ENCODE peak calls at places on chromosomes 7 and 10, in four cellular contexts. H, G, W and T are unnamed samples.

GRCh38 chr10:72171175-72171630 is 44.6 kb upstream of the ANAPC16 start:
- DNase-seq in H (peak; percentile 29), G (no peak), W (peak; percentile 95), T (no peak)

GRCh38 chr10:125057158-125058001 is 103.0 kb downstream of the CTBP2 start:
- DNase-seq in H (no peak), G (no peak), W (peak; percentile 95), T (no peak)

GRCh38 chr7:158975526-158976467 is 119.4 kb downstream of the DYNC2I1 start:
- DNase-seq in H (no peak), G (peak; percentile 43), W (no peak), T (no peak)

GRCh38 chr7:27992755-27993478 is 187.7 kb downstream of the JAZF1 start:
- DNase-seq in H (no peak), G (no peak), W (no peak), T (no peak)

GRCh38 chr7:2680256-2680655 is 7.7 kb upstream of the AMZ1 start:
- DNase-seq in H (no peak), G (no peak), W (no peak), T (no peak)

GRCh38 chr7:261341-262250 is 28.4 kb upstream of the FOXL3 start:
- DNase-seq in H (no peak), G (no peak), W (no peak), T (no peak)

GRCh38 chr10:76051007-76051936 is 619.8 kb downstream of the LRMDA start:
- DNase-seq in H (no peak), G (no peak), W (no peak), T (no peak)

GRCh38 chr10:110303681-110304080 is 1.0 kb downstream of the SMNDC1 start:
- DNase-seq in H (no peak), G (no peak), W (no peak), T (no peak)

GRCh38 chr10:117299435-117299834 is 58.5 kb downstream of the SLC18A2 start:
- DNase-seq in H (no peak), G (no peak), W (no peak), T (no peak)

GRCh38 chr7:73829505-73829904 is 1.3 kb upstream of the CLDN4 start:
- DNase-seq in H (no peak), G (no peak), W (no peak), T (no peak)

GRCh38 chr7:2471396-2471795 is 4.8 kb downstream of the GRIFIN start:
- DNase-seq in H (no peak), G (no peak), W (no peak), T (no peak)

GRCh38 chr7:100719523-100720319 is 547 bp upstream of the EPO start:
- DNase-seq in H (peak; percentile 33), G (no peak), W (peak; percentile 40), T (no peak)

GRCh38 chr10:5806745-5807144 is 6.5 kb downstream of the GDI2 start:
- DNase-seq in H (no peak), G (no peak), W (no peak), T (no peak)

GRCh38 chr7:27247452-27248426 is 5.1 kb downstream of the EVX1 start:
- DNase-seq in H (no peak), G (no peak), W (no peak), T (no peak)

GRCh38 chr10:69418052-69418752 is 1.5 kb upstream of the TACR2 start:
- DNase-seq in H (no peak), G (no peak), W (no peak), T (no peak)

GRCh38 chr7:34069676-34070075 is 164.3 kb downstream of the BMPER start:
- DNase-seq in H (no peak), G (no peak), W (peak; percentile 39), T (no peak)

GRCh38 chr7:45623740-45624391 is 49.7 kb downstream of the ADCY1 start:
- DNase-seq in H (no peak), G (no peak), W (no peak), T (no peak)

GRCh38 chr7:158740657-158741293 is 36.2 kb upstream of the NCAPG2 start:
- DNase-seq in H (peak; percentile 30), G (no peak), W (peak; percentile 74), T (no peak)

GRCh38 chr10:70656489-70656888 is 15.8 kb upstream of the ADAMTS14 start:
- DNase-seq in H (peak; percentile 92), G (no peak), W (peak; percentile 100), T (no peak)

GRCh38 chr10:45627412-45628048 is 45.0 kb downstream of the ZFAND4 start:
- DNase-seq in H (no peak), G (no peak), W (no peak), T (no peak)

GRCh38 chr7:43905954-43906326 is 456 bp downstream of the URGCP start:
- DNase-seq in H (no peak), G (peak; percentile 30), W (peak; percentile 48), T (no peak)

GRCh38 chr10:78952686-78953085 is 116.1 kb upstream of the ZMIZ1 start:
- DNase-seq in H (no peak), G (no peak), W (peak; percentile 86), T (no peak)

GRCh38 chr7:158428131-158428841 is 159.3 kb downstream of the PTPRN2 start:
- DNase-seq in H (no peak), G (no peak), W (no peak), T (no peak)

GRCh38 chr7:137820677-137821420 is 25.9 kb downstream of the DGKI start:
- DNase-seq in H (peak; percentile 26), G (no peak), W (no peak), T (no peak)

GRCh38 chr10:97843296-97843671 is 6.4 kb upstream of the GOLGA7B start:
- DNase-seq in H (no peak), G (no peak), W (peak; percentile 13), T (no peak)

GRCh38 chr7:142557971-142558582 is 191.2 kb upstream of the PRSS1 start:
- DNase-seq in H (no peak), G (peak; percentile 35), W (peak; percentile 81), T (peak; percentile 36)

GRCh38 chr10:89242840-89243586 is 8.6 kb downstream of the LIPA start:
- DNase-seq in H (no peak), G (no peak), W (no peak), T (no peak)

GRCh38 chr7:33872870-33873269 is 32.5 kb upstream of the BMPER start:
- DNase-seq in H (no peak), G (no peak), W (no peak), T (no peak)